ENCODE peak calls at places on chromosomes 13 and 19, in five cellular contexts. One of them, this sample, is unnamed.

GRCh38 chr13:49646688-49647087 is 18.4 kb downstream of the ARL11 start:
- DNase-seq in epithelial cell of esophagus: no peak
- DNase-seq in cardiac fibroblast: no peak
- DNase-seq in AG09309: no peak
- DNase-seq in GM12878: no peak
- DNase-seq in this sample: no peak

GRCh38 chr13:59450218-59450617 is 713.5 kb downstream of the DIAPH3 start:
- DNase-seq in epithelial cell of esophagus: no peak
- DNase-seq in cardiac fibroblast: no peak
- DNase-seq in AG09309: no peak
- DNase-seq in GM12878: no peak
- DNase-seq in this sample: no peak

GRCh38 chr19:50729894-50730293 is 6.7 kb downstream of the CLEC11A start:
- DNase-seq in epithelial cell of esophagus: no peak
- DNase-seq in cardiac fibroblast: no peak
- DNase-seq in AG09309: no peak
- DNase-seq in GM12878: no peak
- DNase-seq in this sample: no peak

GRCh38 chr13:33487575-33488243 is 202.2 kb upstream of the STARD13 start:
- DNase-seq in epithelial cell of esophagus: peak; percentile 56
- DNase-seq in cardiac fibroblast: peak; percentile 68
- DNase-seq in AG09309: no peak
- DNase-seq in GM12878: peak; percentile 27
- DNase-seq in this sample: no peak

GRCh38 chr19:16394681-16395375 is 70.2 kb downstream of the KLF2 start:
- DNase-seq in epithelial cell of esophagus: peak; percentile 22
- DNase-seq in cardiac fibroblast: peak; percentile 50
- DNase-seq in AG09309: no peak
- DNase-seq in GM12878: no peak
- DNase-seq in this sample: no peak

GRCh38 chr13:103031332-103031873 is 34.8 kb downstream of the SLC10A2 start:
- DNase-seq in epithelial cell of esophagus: peak; percentile 45
- DNase-seq in cardiac fibroblast: no peak
- DNase-seq in AG09309: no peak
- DNase-seq in GM12878: peak; percentile 90
- DNase-seq in this sample: no peak

GRCh38 chr19:17255150-17255621 is 9.4 kb downstream of the USHBP1 start:
- DNase-seq in epithelial cell of esophagus: peak; percentile 61
- DNase-seq in cardiac fibroblast: no peak
- DNase-seq in AG09309: no peak
- DNase-seq in GM12878: no peak
- DNase-seq in this sample: no peak

GRCh38 chr19:39970424-39970673 is 616 bp upstream of the PSMC4 start:
- DNase-seq in epithelial cell of esophagus: no peak
- DNase-seq in cardiac fibroblast: no peak
- DNase-seq in AG09309: no peak
- DNase-seq in GM12878: peak; percentile 24
- DNase-seq in this sample: no peak

GRCh38 chr19:2982983-2983350 is 5.6 kb downstream of the TLE6 start:
- DNase-seq in epithelial cell of esophagus: peak; percentile 79
- DNase-seq in cardiac fibroblast: peak; percentile 99
- DNase-seq in AG09309: no peak
- DNase-seq in GM12878: no peak
- DNase-seq in this sample: no peak

GRCh38 chr19:31334849-31335624 is 14.2 kb downstream of the TSHZ3 start:
- DNase-seq in epithelial cell of esophagus: peak; percentile 53
- DNase-seq in cardiac fibroblast: peak; percentile 34
- DNase-seq in AG09309: no peak
- DNase-seq in GM12878: no peak
- DNase-seq in this sample: no peak

GRCh38 chr13:76937416-76937815 is 10.9 kb upstream of the ACOD1 start:
- DNase-seq in epithelial cell of esophagus: peak; percentile 95
- DNase-seq in cardiac fibroblast: peak; percentile 94
- DNase-seq in AG09309: peak; percentile 77
- DNase-seq in GM12878: no peak
- DNase-seq in this sample: peak; percentile 94

GRCh38 chr13:107466326-107466725 is 749.0 kb downstream of the LIG4 start:
- DNase-seq in epithelial cell of esophagus: peak; percentile 58
- DNase-seq in cardiac fibroblast: no peak
- DNase-seq in AG09309: no peak
- DNase-seq in GM12878: no peak
- DNase-seq in this sample: no peak

GRCh38 chr13:38166121-38166520 is 183.5 kb upstream of the UFM1 start:
- DNase-seq in epithelial cell of esophagus: peak; percentile 26
- DNase-seq in cardiac fibroblast: peak; percentile 6
- DNase-seq in AG09309: no peak
- DNase-seq in GM12878: no peak
- DNase-seq in this sample: no peak

GRCh38 chr13:104132849-104133248 is 1066.6 kb upstream of the SLC10A2 start:
- DNase-seq in epithelial cell of esophagus: no peak
- DNase-seq in cardiac fibroblast: no peak
- DNase-seq in AG09309: no peak
- DNase-seq in GM12878: no peak
- DNase-seq in this sample: no peak

GRCh38 chr19:33490041-33490451 is 31.5 kb downstream of the PEPD start:
- DNase-seq in epithelial cell of esophagus: no peak
- DNase-seq in cardiac fibroblast: no peak
- DNase-seq in AG09309: no peak
- DNase-seq in GM12878: no peak
- DNase-seq in this sample: no peak

GRCh38 chr19:12769689-12770088 is 5.7 kb downstream of the HOOK2 start:
- DNase-seq in epithelial cell of esophagus: peak; percentile 61
- DNase-seq in cardiac fibroblast: no peak
- DNase-seq in AG09309: no peak
- DNase-seq in GM12878: no peak
- DNase-seq in this sample: no peak
- H3K4me3 ChIP-seq in epithelial cell of esophagus: no peak overlapping the region
- H3K4me3 ChIP-seq in cardiac fibroblast: no peak overlapping the region
- H3K4me3 ChIP-seq in AG09309: no peak overlapping the region
- H3K4me3 ChIP-seq in GM12878: no peak overlapping the region
- H3K4me3 ChIP-seq in this sample: no peak overlapping the region

GRCh38 chr13:51122868-51123267 is 11.8 kb upstream of the C13orf42 start:
- DNase-seq in epithelial cell of esophagus: no peak
- DNase-seq in cardiac fibroblast: no peak
- DNase-seq in AG09309: no peak
- DNase-seq in GM12878: peak; percentile 9
- DNase-seq in this sample: no peak

GRCh38 chr13:51130348-51130747 is 19.3 kb upstream of the C13orf42 start:
- DNase-seq in epithelial cell of esophagus: no peak
- DNase-seq in cardiac fibroblast: no peak
- DNase-seq in AG09309: no peak
- DNase-seq in GM12878: no peak
- DNase-seq in this sample: no peak

GRCh38 chr13:51125495-51126226 is 14.6 kb upstream of the C13orf42 start:
- DNase-seq in epithelial cell of esophagus: peak; percentile 72
- DNase-seq in cardiac fibroblast: peak; percentile 70
- DNase-seq in AG09309: peak; percentile 17
- DNase-seq in GM12878: peak; percentile 16
- DNase-seq in this sample: no peak
- TF ChIP-seq CTCF in epithelial cell of esophagus: peak; percentile 89
- TF ChIP-seq CTCF in cardiac fibroblast: peak; percentile 85
- TF ChIP-seq CTCF in AG09309: peak; percentile 82
- TF ChIP-seq CTCF in GM12878: peak; percentile 89
- TF ChIP-seq CTCF in this sample: peak; percentile 83

DNA sequence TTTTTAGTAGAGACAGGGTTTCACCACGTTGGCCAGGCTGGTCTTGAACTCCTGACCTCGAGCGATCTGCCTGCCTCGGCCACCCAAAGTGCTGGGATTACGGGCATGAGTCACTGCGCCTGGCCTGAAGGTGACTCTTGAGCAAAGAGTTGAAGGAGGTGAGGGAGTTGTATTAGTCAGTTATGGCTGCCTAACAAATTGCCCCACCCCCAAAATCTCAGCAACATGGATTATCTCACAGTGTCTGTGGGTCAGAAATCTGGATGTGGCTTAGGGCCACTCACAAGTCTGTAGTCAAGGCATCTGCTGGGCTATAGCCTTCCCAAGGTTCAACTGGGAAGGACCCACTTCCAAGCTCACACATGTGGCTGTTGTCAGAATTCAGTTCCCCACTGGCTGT is 52.8 kb upstream of the ADGRE5 start:
- DNase-seq in epithelial cell of esophagus: no peak
- DNase-seq in cardiac fibroblast: no peak
- DNase-seq in AG09309: no peak
- DNase-seq in GM12878: no peak
- DNase-seq in this sample: no peak
- H3K4me3 ChIP-seq in epithelial cell of esophagus: no peak overlapping the region
- H3K4me3 ChIP-seq in cardiac fibroblast: no peak overlapping the region
- H3K4me3 ChIP-seq in AG09309: no peak overlapping the region
- H3K4me3 ChIP-seq in GM12878: no peak overlapping the region
- H3K4me3 ChIP-seq in this sample: no peak overlapping the region

DNA sequence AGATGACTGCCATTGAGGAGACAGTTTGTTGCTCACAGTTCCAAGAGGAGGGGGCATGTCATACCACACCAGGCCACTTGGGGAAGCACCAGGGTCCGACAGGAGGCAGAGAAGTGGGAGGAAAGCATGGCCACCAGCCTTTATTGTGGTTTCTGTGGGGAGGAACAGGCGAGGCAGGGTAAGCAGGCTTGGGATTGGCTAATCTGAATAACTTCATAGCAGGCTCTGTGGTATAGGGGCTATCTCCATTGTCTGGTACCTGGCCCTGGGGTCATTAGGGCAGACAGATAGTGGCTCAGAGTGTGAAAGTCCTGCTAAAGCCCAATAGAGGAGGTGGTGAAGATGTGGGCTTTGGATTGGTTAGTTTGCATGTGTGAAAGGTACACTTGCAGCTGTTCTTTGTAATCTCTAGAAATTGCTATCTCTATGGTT is 35.5 kb downstream of the CBY2 start:
- DNase-seq in epithelial cell of esophagus: no peak
- DNase-seq in cardiac fibroblast: no peak
- DNase-seq in AG09309: no peak
- DNase-seq in GM12878: no peak
- DNase-seq in this sample: no peak
- TF ChIP-seq CTCF in epithelial cell of esophagus: no peak
- TF ChIP-seq CTCF in cardiac fibroblast: peak; percentile 16
- TF ChIP-seq CTCF in AG09309: no peak
- TF ChIP-seq CTCF in GM12878: peak; percentile 56
- TF ChIP-seq CTCF in this sample: peak; percentile 34

GRCh38 chr19:38417146-38417543 is 8.9 kb downstream of the RASGRP4 start:
- DNase-seq in epithelial cell of esophagus: no peak
- DNase-seq in cardiac fibroblast: no peak
- DNase-seq in AG09309: no peak
- DNase-seq in GM12878: no peak
- DNase-seq in this sample: no peak
- H3K4me3 ChIP-seq in epithelial cell of esophagus: no peak overlapping the region
- H3K4me3 ChIP-seq in cardiac fibroblast: no peak overlapping the region
- H3K4me3 ChIP-seq in AG09309: no peak overlapping the region
- H3K4me3 ChIP-seq in GM12878: peak overlapping the region; percentile 54
- H3K4me3 ChIP-seq in this sample: no peak overlapping the region

DNA sequence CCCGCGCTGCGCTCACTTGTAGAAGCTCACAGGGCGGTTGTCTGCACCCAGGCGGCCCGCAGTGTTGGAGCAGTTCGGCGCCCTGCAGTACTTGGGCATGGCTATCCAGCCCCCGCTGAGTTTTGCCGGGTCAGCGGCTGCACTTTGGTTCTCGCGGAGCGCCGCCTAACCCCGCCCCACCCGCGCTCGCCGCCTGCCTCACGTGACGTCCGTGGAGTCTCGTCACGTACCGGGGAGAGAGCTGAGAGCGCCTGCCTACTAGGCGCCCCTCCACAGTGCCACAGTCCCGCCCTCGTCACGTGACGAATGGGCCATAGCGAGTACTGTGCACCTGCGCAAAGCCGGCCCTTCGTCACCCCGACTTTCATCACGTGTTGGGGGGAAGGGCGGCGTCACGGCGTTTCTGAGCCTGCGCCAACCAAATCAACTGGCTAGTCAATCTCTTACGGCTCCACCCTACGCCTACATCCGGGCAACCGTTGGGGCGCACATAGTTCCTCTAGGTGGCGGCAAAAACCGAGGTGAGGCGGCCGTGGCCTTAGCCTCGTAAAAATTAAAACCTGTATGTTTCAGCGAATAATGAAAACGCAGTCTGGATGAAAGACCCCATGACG is at the start of gene THAP8:
- DNase-seq in epithelial cell of esophagus: peak; percentile 100
- DNase-seq in cardiac fibroblast: peak; percentile 100
- DNase-seq in AG09309: peak; percentile 95
- DNase-seq in GM12878: peak; percentile 99
- DNase-seq in this sample: peak; percentile 96
- TF ChIP-seq CTCF in epithelial cell of esophagus: peak; percentile 38
- TF ChIP-seq CTCF in cardiac fibroblast: peak; percentile 57
- TF ChIP-seq CTCF in AG09309: peak; percentile 57
- TF ChIP-seq CTCF in GM12878: peak; percentile 51
- TF ChIP-seq CTCF in this sample: peak; percentile 41

This sample was measured in HFF-Myc.